ENCODE peak calls at places on chromosome 9, in five cellular contexts. M is NCI-H2081, W is suprapubic skin, O is dorsolateral prefrontal cortex, H is glutamatergic neuron. C is an unnamed sample.
A peak's percentile ranks its signal among the peaks of the same experiment; 100 is the strongest.

GRCh38 chr9:116151966-116152381 is 1.6 kb upstream of the PAPPA start:
- DNase-seq in M (no peak), W (no peak), O (no peak), H (no peak), C (no peak)

GRCh38 chr9:6763244-6763643 is 5.5 kb downstream of the KDM4C start:
- DNase-seq in M (no peak), W (no peak), O (no peak), H (no peak), C (no peak)

GRCh38 chr9:36632892-36633291 is 60.2 kb downstream of the MELK start:
- DNase-seq in M (peak; percentile 37), W (no peak), O (no peak), H (no peak), C (no peak)

GRCh38 chr9:15155826-15156225 is 151.2 kb downstream of the TTC39B start:
- DNase-seq in M (peak; percentile 58), W (no peak), O (no peak), H (no peak), C (no peak)

GRCh38 chr9:4967521-4967920 is 17.6 kb upstream of the JAK2 start:
- DNase-seq in M (no peak), W (no peak), O (no peak), H (no peak), C (no peak)

GRCh38 chr9:127898433-127899199 is 787 bp downstream of the ST6GALNAC6 start:
- DNase-seq in M (no peak), W (no peak), O (no peak), H (no peak), C (no peak)

GRCh38 chr9:135921749-135922310 is 14.5 kb upstream of the CAMSAP1 start:
- DNase-seq in M (no peak), W (no peak), O (no peak), H (no peak), C (no peak)

GRCh38 chr9:134950811-134951210 is 33.1 kb upstream of the FCN1 start:
- DNase-seq in M (no peak), W (peak; percentile 43), O (peak; percentile 31), H (peak; percentile 3), C (no peak)

GRCh38 chr9:106860731-106861584 is 2.0 kb upstream of the ZNF462 start:
- DNase-seq in M (no peak), W (no peak), O (no peak), H (peak; percentile 55), C (no peak)

GRCh38 chr9:91781116-91781515 is 168.9 kb downstream of the ROR2 start:
- DNase-seq in M (no peak), W (no peak), O (no peak), H (no peak), C (no peak)

GRCh38 chr9:123530244-123530643 is 174.2 kb downstream of the CRB2 start:
- DNase-seq in M (no peak), W (no peak), O (no peak), H (no peak), C (no peak)

GRCh38 chr9:135989722-135990467 is 28.7 kb upstream of the UBAC1 start:
- DNase-seq in M (peak; percentile 77), W (no peak), O (peak; percentile 81), H (no peak), C (no peak)

GRCh38 chr9:76373173-76373771 is 21.0 kb downstream of the RFK start:
- DNase-seq in M (no peak), W (no peak), O (no peak), H (no peak), C (no peak)

GRCh38 chr9:34511160-34511513 is 11.7 kb downstream of the ENHO start:
- DNase-seq in M (no peak), W (no peak), O (no peak), H (no peak), C (no peak)

GRCh38 chr9:281753-282645 is 67.3 kb downstream of the DOCK8 start:
- DNase-seq in M (no peak), W (no peak), O (no peak), H (no peak), C (no peak)

GRCh38 chr9:136237486-136238341 is 7.9 kb downstream of the QSOX2 start:
- DNase-seq in M (no peak), W (no peak), O (no peak), H (no peak), C (no peak)

GRCh38 chr9:123541441-123541840 is 185.4 kb downstream of the CRB2 start:
- DNase-seq in M (no peak), W (no peak), O (no peak), H (no peak), C (no peak)

C was measured in GM12892.